ENCODE peak calls at places on chromosomes 6 and 20, in four cellular contexts. O is NCI-H510A, G is nucleus accumbens, Q is progenitor cell of endocrine pancreas. H is an unnamed sample.

GRCh38 chr6:99490608-99491007 is 24.6 kb downstream of the USP45 start:
- DNase-seq in G (no peak), O (no peak), Q (no peak), H (no peak)

GRCh38 chr6:130958468-130958867 is 104.6 kb downstream of the EPB41L2 start:
- DNase-seq in Q (no peak), O (no peak), G (no peak), H (no peak)

GRCh38 chr20:17936306-17936790 is 32.2 kb downstream of the SNX5 start:
- DNase-seq in G (no peak), Q (no peak), O (no peak), H (no peak)

GRCh38 chr6:88629838-88630462 is 333.5 kb downstream of the RNGTT start:
- DNase-seq in Q (no peak), O (no peak), G (no peak), H (no peak)

GRCh38 chr6:151681426-151682059 is 125.9 kb upstream of the ESR1 start:
- DNase-seq in Q (no peak), G (no peak), O (no peak), H (no peak)

GRCh38 chr6:20703049-20703448 is 168.8 kb downstream of the CDKAL1 start:
- DNase-seq in O (no peak), Q (no peak), G (no peak), H (no peak)

GRCh38 chr6:117143647-117144046 is 121.7 kb upstream of the VGLL2 start:
- DNase-seq in G (no peak), O (no peak), Q (no peak), H (no peak)

GRCh38 chr6:133991096-133991593 is 38.1 kb downstream of the TBPL1 start:
- DNase-seq in Q (no peak), O (no peak), G (no peak), H (no peak)

GRCh38 chr6:156780117-156780641 is 3.0 kb downstream of the ARID1B start:
- DNase-seq in Q (no peak), G (peak; percentile 37), O (peak; percentile 36), H (peak; percentile 87)

GRCh38 chr6:100116409-100117194 is 122.6 kb upstream of the MCHR2 start:
- DNase-seq in Q (peak; percentile 18), O (no peak), G (no peak), H (peak; percentile 39)

GRCh38 chr6:37104935-37105781 is 64.8 kb upstream of the PIM1 start:
- DNase-seq in Q (no peak), O (peak; percentile 65), G (no peak), H (no peak)

GRCh38 chr20:32451682-32452461 is 93.7 kb downstream of the ASXL1 start:
- DNase-seq in O (no peak), G (no peak), Q (no peak), H (no peak)

GRCh38 chr6:152268846-152269442 is 368.2 kb downstream of the SYNE1 start:
- DNase-seq in O (no peak), G (no peak), Q (no peak), H (no peak)

GRCh38 chr20:20489054-20489453 is 121.2 kb downstream of the INSM1 start:
- DNase-seq in G (no peak), O (no peak), Q (no peak), H (no peak)

GRCh38 chr6:67629268-67629667 is 1005.8 kb upstream of the ADGRB3 start:
- DNase-seq in G (no peak), O (no peak), Q (no peak), H (no peak)

GRCh38 chr20:19308151-19308550 is 95.7 kb downstream of the SLC24A3 start:
- DNase-seq in O (no peak), Q (no peak), G (no peak), H (no peak)

GRCh38 chr6:21053612-21054011 is 519.4 kb downstream of the CDKAL1 start:
- DNase-seq in Q (no peak), O (no peak), G (no peak), H (no peak)

GRCh38 chr6:144534123-144534676 is 249.1 kb downstream of the UTRN start:
- DNase-seq in G (no peak), Q (no peak), O (no peak), H (no peak)

GRCh38 chr20:57526067-57526884 is 1.3 kb upstream of the CTCFL start:
- DNase-seq in O (no peak), Q (no peak), G (no peak), H (no peak)

GRCh38 chr6:134534708-134535149 is 216.8 kb upstream of the SGK1 start:
- DNase-seq in G (no peak), O (no peak), Q (no peak), H (no peak)

GRCh38 chr20:40714916-40715315 is 25.9 kb upstream of the MAFB start:
- DNase-seq in G (no peak), O (no peak), Q (no peak), H (no peak)

GRCh38 chr6:117508450-117508971 is 26.0 kb downstream of the DCBLD1 start:
- DNase-seq in Q (no peak), O (no peak), G (no peak), H (no peak)

GRCh38 chr20:23231561-23232218 is 118.9 kb upstream of the NXT1 start:
- DNase-seq in Q (no peak), O (no peak), G (no peak), H (no peak)

GRCh38 chr20:21074605-21075336 is 31.4 kb downstream of the LINC00237 start:
- DNase-seq in O (peak; percentile 43), Q (no peak), G (no peak), H (no peak)

GRCh38 chr20:38523697-38524096 is 51.1 kb downstream of the RALGAPB start:
- DNase-seq in Q (no peak), G (no peak), O (no peak), H (no peak)

GRCh38 chr6:89689732-89690131 is 51.2 kb upstream of the LYRM2 start:
- DNase-seq in Q (no peak), G (peak; percentile 31), O (no peak), H (no peak)

GRCh38 chr6:129936329-129937165 is 75.4 kb upstream of the TMEM244 start:
- DNase-seq in Q (no peak), G (no peak), O (no peak), H (no peak)

GRCh38 chr20:17298169-17298568 is 71.3 kb downstream of the PCSK2 start:
- DNase-seq in Q (no peak), O (no peak), G (no peak), H (no peak)

GRCh38 chr6:149014631-149015171 is 267.9 kb downstream of the UST start:
- DNase-seq in O (no peak), G (no peak), Q (no peak), H (no peak)

GRCh38 chr6:169782966-169783760 is 31.7 kb downstream of the ERMARD start:
- DNase-seq in O (no peak), Q (no peak), G (no peak), H (no peak)

GRCh38 chr20:44644384-44645131 is 6.9 kb downstream of the ADA start:
- DNase-seq in O (no peak), G (no peak), Q (no peak), H (no peak)

GRCh38 chr6:105174512-105174911 is 5.3 kb downstream of the POPDC3 start:
- DNase-seq in Q (no peak), O (no peak), G (no peak), H (no peak)

GRCh38 chr6:5851261-5851757 is 155.4 kb downstream of the NRN1 start:
- DNase-seq in Q (peak; percentile 59), O (peak; percentile 47), G (no peak), H (no peak)

GRCh38 chr6:157398151-157398550 is 17.2 kb downstream of the ZDHHC14 start:
- DNase-seq in G (no peak), O (no peak), Q (no peak), H (no peak)

GRCh38 chr6:159324599-159324998 is 155.4 kb downstream of the FNDC1 start:
- DNase-seq in Q (no peak), G (no peak), O (no peak), H (no peak)

GRCh38 chr20:19682249-19682648 is 75.8 kb upstream of the RIN2 start:
- DNase-seq in O (no peak), Q (no peak), G (no peak), H (no peak)

GRCh38 chr6:101178748-101179147 is 214.8 kb upstream of the GRIK2 start:
- DNase-seq in O (no peak), Q (no peak), G (no peak), H (no peak)